ENCODE peak calls at places on chromosome 5, in six cellular contexts. T is endothelial cell, R is progenitor cell of endocrine pancreas, U is A549, V is activated B cell treated with CpG ODN at 0.5 μM for 24 hours, B is AG10803. M is an unnamed sample.

GRCh38 chr5:131528682-131529081 is 106.3 kb downstream of the RAPGEF6 start:
- DNase-seq in B (no peak), V (no peak), U (no peak), T (no peak), R (no peak), M (no peak)

GRCh38 chr5:151856861-151857260 is 67.8 kb downstream of the GLRA1 start:
- DNase-seq in V (no peak), U (no peak), T (no peak), B (no peak), R (no peak), M (no peak)

GRCh38 chr5:40754381-40755092 is 1.2 kb downstream of the TTC33 start:
- DNase-seq in R (no peak), T (no peak), V (no peak), U (no peak), B (peak), M (peak)

GRCh38 chr5:132434813-132435286 is 55.7 kb downstream of the IRF1 start:
- DNase-seq in T (no peak), R (no peak), B (no peak), V (no peak), U (no peak), M (no peak)

GRCh38 chr5:123785160-123786001 is 273.4 kb downstream of the CSNK1G3 start:
- DNase-seq in V (no peak), U (no peak), R (no peak), B (peak), T (no peak), M (peak)

GRCh38 chr5:145718956-145719355 is 116.2 kb downstream of the PRELID2 start:
- DNase-seq in U (peak), B (peak), R (no peak), V (no peak), T (no peak), M (peak)

GRCh38 chr5:149367249-149367971 is 9.6 kb downstream of the PCYOX1L start:
- DNase-seq in V (peak), B (peak), U (peak), R (peak), T (peak), M (peak)

GRCh38 chr5:94702729-94703128 is 84.3 kb downstream of the SLF1 start:
- DNase-seq in T (no peak), R (no peak), U (no peak), B (no peak), V (no peak), M (no peak)

GRCh38 chr5:72093231-72093630 is 14.0 kb upstream of the MAP1B start:
- DNase-seq in T (no peak), B (no peak), R (no peak), U (no peak), V (no peak), M (peak)

GRCh38 chr5:132754947-132755346 is 7.7 kb downstream of the CCNI2 start:
- DNase-seq in U (peak), B (peak), T (peak), V (no peak), R (no peak), M (peak)

GRCh38 chr5:6704361-6704851 is 8.8 kb upstream of the TENT4A start:
- DNase-seq in B (peak), R (no peak), T (no peak), U (no peak), V (no peak), M (peak)

GRCh38 chr5:136028090-136028489 is 698 bp upstream of the TGFBI start:
- DNase-seq in U (no peak), V (no peak), R (no peak), T (no peak), B (no peak), M (no peak)

GRCh38 chr5:32642276-32643002 is 57.1 kb downstream of the SUB1 start:
- DNase-seq in T (no peak), B (peak), V (no peak), U (peak), R (no peak), M (peak)

GRCh38 chr5:179793470-179794139 is at the start of gene LTC4S:
- DNase-seq in U (no peak), B (peak), T (no peak), R (no peak), V (peak), M (no peak)

DNA sequence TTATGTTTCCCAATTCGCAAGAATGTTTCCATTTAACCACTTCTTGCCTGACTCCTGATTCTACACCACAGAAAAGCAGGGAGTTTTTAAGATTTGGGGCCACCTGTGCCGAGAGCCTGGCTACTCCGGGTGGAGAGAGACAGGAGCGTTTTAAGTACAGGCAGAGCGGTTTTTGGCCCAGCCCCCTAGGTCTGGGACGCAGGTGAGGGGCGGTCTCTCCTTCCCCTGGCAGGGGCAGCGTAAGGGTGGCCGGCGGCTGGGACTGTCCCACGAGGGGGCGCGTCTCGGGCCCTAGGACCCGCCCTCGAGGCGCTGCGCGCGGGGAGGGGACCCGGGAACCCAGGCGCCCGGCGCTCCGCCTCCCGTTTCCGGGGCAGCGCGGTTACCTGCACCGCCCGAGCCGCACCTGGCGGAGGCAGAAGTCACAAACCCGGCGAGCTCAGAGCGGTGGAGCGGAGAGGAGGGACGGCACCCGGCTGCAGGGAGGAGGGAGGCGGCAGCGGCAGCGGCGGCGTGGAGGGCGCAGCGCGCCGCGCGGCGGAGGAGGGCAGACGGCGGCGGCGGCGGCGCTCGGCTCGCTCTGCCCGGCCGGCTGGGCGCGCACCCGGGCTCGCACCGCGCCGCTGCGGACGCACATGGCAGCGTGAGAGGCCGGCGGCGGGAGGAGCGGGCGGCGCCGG is at the start of gene WWC1:
- DNase-seq in U (peak), T (peak), R (peak), V (peak), B (no peak), M (no peak)
- TF ChIP-seq CTCF in U (peak), T (no peak), R (peak), V (no peak), B (peak), M (peak)

DNA sequence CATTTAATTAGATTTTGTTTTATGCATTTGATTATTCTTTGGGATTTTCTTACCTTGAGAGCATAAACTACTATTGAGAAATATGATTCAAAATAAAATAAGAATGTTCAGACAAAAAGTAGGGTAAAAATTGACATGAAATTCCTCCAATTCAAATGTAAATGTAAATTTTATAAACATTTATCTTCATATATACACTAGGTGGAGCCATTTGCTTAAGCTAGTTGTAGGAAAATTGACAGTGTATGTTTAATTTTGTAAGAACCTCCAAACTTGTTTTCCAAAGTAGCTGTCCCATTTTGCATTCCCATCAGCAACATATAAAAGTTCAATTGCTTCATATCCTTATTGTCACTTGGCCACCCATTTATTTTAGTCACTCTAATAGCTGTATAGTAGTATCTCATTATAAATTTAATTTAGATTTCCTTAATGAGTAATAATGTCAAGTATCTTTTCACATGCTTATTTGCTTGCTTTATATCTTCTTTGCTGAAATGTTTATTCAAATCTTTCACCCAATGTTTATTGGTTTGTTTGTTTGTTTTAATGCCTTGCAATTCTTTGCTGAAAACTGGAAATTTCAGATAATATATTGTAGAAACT is 37.6 kb upstream of the SLCO6A1 start:
- DNase-seq in B (peak), V (no peak), U (peak), R (no peak), T (no peak), M (no peak)
- TF ChIP-seq CTCF in B (peak), V (no peak), U (peak), R (peak), T (peak), M (peak)

GRCh38 chr5:138922494-138922893 is 47.4 kb upstream of the LRRTM2 start:
- DNase-seq in U (no peak), T (no peak), R (no peak), V (no peak), B (no peak), M (no peak)
- TF ChIP-seq CTCF in U (no peak), T (no peak), R (no peak), V (no peak), B (no peak), M (no peak)

GRCh38 chr5:53381-54174 is 38.4 kb upstream of the PLEKHG4B start:
- DNase-seq in R (peak), U (peak), T (peak), V (no peak), B (peak), M (no peak)
- TF ChIP-seq CTCF in R (no peak), U (peak), T (no peak), V (no peak), B (no peak), M (peak)

DNA sequence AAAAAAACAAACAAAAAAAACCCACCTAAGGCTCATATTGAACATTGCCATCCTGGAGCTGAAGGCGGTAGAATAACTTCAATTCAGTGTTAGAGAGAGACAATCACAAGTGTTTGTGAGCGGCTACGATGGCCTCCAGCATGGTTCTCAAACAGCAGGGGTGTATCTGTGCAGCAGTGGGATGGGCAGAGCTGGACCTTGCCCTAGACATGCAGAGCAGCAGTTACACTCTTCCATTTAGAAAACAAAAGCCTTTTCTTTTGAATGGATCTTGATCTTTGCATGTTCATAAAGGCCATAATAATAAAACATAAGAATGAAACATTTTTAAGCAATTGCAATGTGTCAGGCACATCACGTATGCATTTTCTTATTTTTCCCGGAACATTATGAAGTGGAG is 50.3 kb downstream of the ARHGAP26 start:
- DNase-seq in R (no peak), T (no peak), V (no peak), U (no peak), B (no peak), M (no peak)
- TF ChIP-seq CTCF in R (no peak), T (no peak), V (no peak), U (no peak), B (no peak), M (no peak)

GRCh38 chr5:141186897-141187512 is at the start of gene PCDHB9:
- DNase-seq in B (peak), T (peak), U (peak), R (no peak), V (no peak), M (peak)

GRCh38 chr5:141180313-141180712 is 1.9 kb upstream of the PCDHB16 start:
- DNase-seq in U (no peak), R (no peak), V (no peak), T (no peak), B (no peak), M (no peak)

DNA sequence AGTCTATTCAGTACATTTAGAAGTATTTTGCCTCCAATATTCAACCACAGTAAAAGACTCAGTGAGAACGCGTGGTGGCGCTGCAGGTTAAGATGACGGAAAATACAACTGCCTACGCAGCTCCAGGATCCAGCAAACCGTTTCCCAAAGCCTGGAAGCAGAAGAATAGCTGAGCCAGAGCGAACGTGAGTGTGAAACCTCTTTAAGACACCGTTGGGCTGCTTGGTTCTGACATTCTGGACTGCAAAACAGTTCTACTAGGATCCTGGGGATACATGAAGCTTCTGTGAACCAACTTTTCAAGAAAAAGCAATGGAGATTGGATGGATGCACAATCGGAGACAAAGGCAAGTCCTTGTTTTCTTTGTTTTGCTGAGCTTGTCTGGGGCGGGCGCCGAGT is at the start of gene PCDHB16:
- DNase-seq in V (no peak), U (peak), B (peak), R (no peak), T (peak), M (peak)
- TF ChIP-seq CTCF in V (no peak), U (no peak), B (peak), R (peak), T (peak), M (peak)

DNA sequence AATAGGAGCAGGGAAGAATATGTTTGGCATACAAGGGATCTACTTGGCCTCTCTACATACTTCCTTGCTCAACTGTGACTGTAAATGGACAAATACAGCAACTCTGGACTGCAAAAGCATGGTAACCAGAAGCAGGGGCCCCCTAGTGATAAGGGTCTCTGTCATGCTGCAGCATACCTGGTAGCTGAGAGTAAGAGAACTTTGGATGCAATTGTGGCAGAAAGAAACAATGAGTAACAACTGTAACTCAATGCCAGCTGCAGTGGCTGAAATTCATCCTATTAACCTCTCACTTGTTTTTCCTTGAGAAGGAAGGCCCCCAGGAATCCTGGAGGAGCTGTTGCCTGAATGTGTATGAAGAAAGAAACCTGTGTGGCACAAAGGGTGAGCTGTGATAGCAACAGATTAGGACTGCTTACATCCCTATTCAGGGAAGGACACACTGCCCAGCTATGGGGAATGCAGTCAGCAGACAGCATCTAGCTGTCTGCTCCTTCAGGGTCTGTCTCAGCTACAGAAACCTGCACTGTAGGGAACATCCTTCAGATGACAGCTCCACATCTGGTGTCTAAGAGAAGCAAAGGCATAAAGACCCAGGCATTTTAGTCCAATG is 468.1 kb upstream of the ACTBL2 start:
- DNase-seq in T (no peak), B (no peak), R (no peak), V (no peak), U (no peak), M (no peak)
- TF ChIP-seq CTCF in T (no peak), B (no peak), R (no peak), V (no peak), U (no peak), M (no peak)

GRCh38 chr5:5291357-5291756 is 131.1 kb upstream of the ICE1 start:
- DNase-seq in R (no peak), U (no peak), B (no peak), T (no peak), V (no peak), M (no peak)

GRCh38 chr5:5294429-5294828 is 128.0 kb upstream of the ICE1 start:
- DNase-seq in B (no peak), U (no peak), V (no peak), R (no peak), T (no peak), M (no peak)

GRCh38 chr5:5290674-5291334 is 131.7 kb upstream of the ICE1 start:
- DNase-seq in T (no peak), R (no peak), V (no peak), B (no peak), U (no peak), M (no peak)

GRCh38 chr5:5295361-5295760 is 127.1 kb upstream of the ICE1 start:
- DNase-seq in T (no peak), R (no peak), V (no peak), B (no peak), U (no peak), M (no peak)

DNA sequence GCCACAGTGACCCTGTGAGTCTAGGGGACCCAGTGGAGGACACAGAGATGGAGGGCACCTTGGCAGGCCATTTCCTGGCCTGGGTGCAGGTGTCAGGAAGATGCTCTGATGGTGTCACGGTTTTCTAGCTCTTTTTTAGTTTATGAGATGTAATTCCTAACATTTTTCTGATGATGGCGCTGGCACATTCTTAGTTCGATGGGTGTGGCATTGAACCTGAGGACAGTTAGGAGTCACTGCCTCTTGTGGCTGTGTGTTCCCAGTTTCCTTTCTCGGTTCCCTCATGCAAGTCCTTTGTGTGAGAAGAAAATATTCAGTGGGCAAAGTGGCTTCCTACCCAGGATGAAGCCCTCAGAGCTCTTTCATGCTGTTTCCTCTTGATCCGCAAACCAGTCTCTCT is 129.4 kb upstream of the ICE1 start:
- DNase-seq in V (no peak), T (no peak), U (peak), R (no peak), B (no peak), M (no peak)
- TF ChIP-seq CTCF in V (no peak), T (no peak), U (no peak), R (no peak), B (no peak), M (peak)

DNA sequence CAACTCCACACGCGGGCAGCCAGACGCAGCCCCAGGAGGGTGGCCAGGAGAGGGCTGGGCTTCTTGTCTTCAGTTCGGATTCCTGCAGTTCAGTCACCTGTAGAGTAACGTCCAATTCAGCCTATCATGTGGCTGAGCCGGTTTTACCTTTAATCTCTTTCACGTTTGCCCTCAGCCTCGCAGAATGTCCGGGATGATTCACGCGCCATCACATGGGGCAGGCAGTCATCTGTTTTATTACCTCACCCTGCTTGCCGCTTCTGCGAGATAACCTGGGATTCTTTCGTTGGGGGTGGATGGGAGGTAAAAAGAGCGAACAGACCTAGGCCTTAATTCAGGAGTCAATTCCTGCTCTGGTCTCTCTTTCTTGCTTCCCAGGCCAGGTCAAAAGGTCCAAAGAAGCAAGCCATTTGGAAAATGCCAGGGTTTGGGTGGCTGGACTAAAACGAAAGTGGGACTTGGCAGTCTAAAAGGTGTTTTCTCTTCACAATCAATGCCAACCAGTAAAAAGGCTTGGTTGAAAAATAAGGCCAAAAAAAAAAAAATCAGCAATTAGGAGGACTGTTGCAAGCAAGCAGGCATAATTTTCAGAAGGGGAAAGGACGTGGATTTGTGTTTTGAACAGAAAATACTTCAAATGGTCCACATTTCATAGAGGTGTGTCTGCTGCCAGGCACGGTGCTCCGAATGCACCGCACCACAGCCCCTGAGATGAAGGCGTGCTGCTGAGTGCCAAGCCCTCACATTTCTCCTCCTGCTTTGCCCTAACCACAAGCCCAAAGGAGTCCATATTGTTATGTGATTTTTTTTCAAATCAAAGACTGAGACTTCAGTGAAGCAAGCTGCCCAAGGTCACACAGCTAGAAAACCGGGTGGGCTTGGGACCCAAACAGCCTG is 2.8 kb upstream of the WWC1 start:
- DNase-seq in R (no peak), B (no peak), V (no peak), T (no peak), U (peak), M (no peak)
- TF ChIP-seq CTCF in R (no peak), B (no peak), V (no peak), T (no peak), U (no peak), M (no peak)

M was measured in HFFc6.